ENCODE peak calls at places on chromosomes 2 and 18, in eight cellular contexts. J is prostate gland, T is HCT116, Z is fibroblast of pulmonary artery, U is esophagus muscularis mucosa, F is choroid plexus epithelial cell, B is spleen, W is kidney. G is an unnamed sample.

GRCh38 chr2:30178618-30179404 is 32.0 kb downstream of the YPEL5 start:
- DNase-seq in J (no peak), U (peak), W (peak), T (no peak), B (no peak), F (peak), Z (peak), G (no peak)

GRCh38 chr2:217820066-217820819 is 182.6 kb downstream of the TNS1 start:
- DNase-seq in T (no peak), Z (peak), J (no peak), B (no peak), W (peak), U (no peak), F (no peak), G (no peak)

GRCh38 chr2:173459363-173459762 is 104.7 kb downstream of the CDCA7 start:
- DNase-seq in J (no peak), F (no peak), U (no peak), T (no peak), Z (no peak), B (no peak), W (no peak), G (no peak)

GRCh38 chr2:212921711-212922110 is 229.7 kb downstream of the IKZF2 start:
- DNase-seq in U (no peak), W (no peak), J (no peak), F (no peak), Z (no peak), T (no peak), B (no peak), G (no peak)

GRCh38 chr2:10901160-10901559 is 10.6 kb upstream of the KCNF1 start:
- DNase-seq in B (no peak), F (no peak), T (peak), U (no peak), Z (peak), W (no peak), J (no peak), G (no peak)

GRCh38 chr2:232385660-232386489 is 7.3 kb downstream of the ALPP start:
- DNase-seq in F (peak), T (peak), Z (peak), B (no peak), J (peak), U (no peak), W (no peak), G (no peak)

GRCh38 chr2:189118386-189118785 is 61.2 kb downstream of the COL5A2 start:
- DNase-seq in U (no peak), J (no peak), W (no peak), F (no peak), Z (no peak), B (no peak), T (no peak), G (no peak)

GRCh38 chr2:54067851-54068375 is 47.5 kb upstream of the ACYP2 start:
- DNase-seq in B (no peak), Z (no peak), U (no peak), W (no peak), T (no peak), F (no peak), J (no peak), G (no peak)

GRCh38 chr2:229178117-229178516 is 93.0 kb downstream of the PID1 start:
- DNase-seq in F (no peak), T (no peak), B (no peak), J (no peak), U (no peak), W (no peak), Z (no peak), G (no peak)

GRCh38 chr18:49525981-49526380 is 35.9 kb upstream of the LIPG start:
- DNase-seq in F (no peak), J (no peak), T (no peak), U (peak), B (peak), W (no peak), Z (no peak), G (no peak)

GRCh38 chr18:44958450-44958849 is 277.8 kb downstream of the SETBP1 start:
- DNase-seq in J (no peak), Z (no peak), U (no peak), W (no peak), F (no peak), T (no peak), B (no peak), G (no peak)

GRCh38 chr2:101809656-101810055 is 112.1 kb downstream of the MAP4K4 start:
- DNase-seq in T (no peak), Z (no peak), W (no peak), J (no peak), B (no peak), F (peak), U (no peak), G (no peak)

GRCh38 chr2:24411488-24412146 is 51.3 kb upstream of the ITSN2 start:
- DNase-seq in W (no peak), B (no peak), Z (no peak), J (no peak), T (no peak), F (no peak), U (no peak), G (no peak)

GRCh38 chr2:232463701-232464533 is 8.0 kb downstream of the ALPI start:
- DNase-seq in Z (no peak), B (peak), T (no peak), J (no peak), W (no peak), F (no peak), U (no peak), G (no peak)

GRCh38 chr2:235605306-235605998 is 111.6 kb downstream of the AGAP1 start:
- DNase-seq in T (no peak), Z (peak), J (no peak), F (peak), U (peak), B (no peak), W (peak), G (no peak)

GRCh38 chr2:37569986-37570688 is 101.3 kb downstream of the CDC42EP3 start:
- DNase-seq in Z (peak), B (no peak), W (no peak), J (no peak), F (peak), T (no peak), U (no peak), G (no peak)

GRCh38 chr18:76823166-76823539 is 796 bp downstream of the ZNF236 start:
- DNase-seq in U (no peak), J (no peak), Z (no peak), W (peak), T (no peak), B (peak), F (no peak), G (no peak)

GRCh38 chr2:39492095-39492590 is 55.1 kb upstream of the MAP4K3 start:
- DNase-seq in W (no peak), U (no peak), T (no peak), J (no peak), B (no peak), F (peak), Z (peak), G (peak)

GRCh38 chr2:128444816-128445532 is 126.3 kb upstream of the HS6ST1 start:
- DNase-seq in W (no peak), J (no peak), Z (no peak), U (peak), T (no peak), B (no peak), F (peak), G (no peak)

GRCh38 chr2:233479616-233480489 is 86.7 kb downstream of the USP40 start:
- DNase-seq in J (no peak), U (no peak), Z (no peak), B (peak), W (no peak), F (no peak), T (no peak), G (no peak)

GRCh38 chr2:138901530-138901929 is 121.3 kb upstream of the NXPH2 start:
- DNase-seq in F (no peak), U (no peak), B (no peak), W (peak), J (no peak), T (no peak), Z (no peak), G (no peak)

GRCh38 chr2:18077724-18078123 is 199.3 kb downstream of the KCNS3 start:
- DNase-seq in F (peak), W (no peak), U (no peak), B (no peak), Z (peak), J (no peak), T (no peak), G (no peak)

GRCh38 chr2:205685314-205686230 is 3.3 kb downstream of the NRP2 start:
- DNase-seq in J (no peak), Z (peak), U (peak), T (no peak), B (no peak), W (peak), F (peak), G (no peak)

GRCh38 chr2:25772078-25772477 is 98.7 kb upstream of the DTNB start:
- DNase-seq in J (no peak), Z (no peak), W (no peak), F (no peak), T (no peak), B (no peak), U (no peak), G (no peak)

GRCh38 chr2:64404002-64404731 is 49.8 kb upstream of the LGALSL start:
- DNase-seq in T (no peak), J (peak), Z (peak), W (peak), B (peak), U (peak), F (peak), G (no peak)

GRCh38 chr2:44572196-44572900 is 210.6 kb downstream of the CAMKMT start:
- DNase-seq in J (no peak), W (no peak), T (no peak), F (peak), Z (no peak), U (no peak), B (no peak), G (peak)

GRCh38 chr18:58512161-58512581 is 116.7 kb downstream of the ALPK2 start:
- DNase-seq in F (no peak), T (no peak), Z (no peak), U (no peak), B (no peak), W (no peak), J (no peak), G (no peak)

GRCh38 chr2:130744287-130745117 is 10.8 kb upstream of the AMER3 start:
- DNase-seq in B (no peak), J (no peak), W (no peak), Z (no peak), F (no peak), T (no peak), U (no peak), G (no peak)

GRCh38 chr2:79512442-79513401 is at the start of gene CTNNA2:
- DNase-seq in F (peak), U (no peak), Z (peak), B (peak), W (peak), T (no peak), J (no peak), G (no peak)

GRCh38 chr18:25310045-25310444 is 41.9 kb downstream of the ZNF521 start:
- DNase-seq in F (peak), B (no peak), U (no peak), T (peak), J (no peak), Z (peak), W (no peak), G (peak)

GRCh38 chr2:233061007-233061590 is 957 bp downstream of the INPP5D start:
- DNase-seq in U (no peak), T (no peak), W (no peak), B (peak), Z (no peak), F (no peak), J (no peak), G (peak)

GRCh38 chr18:3451989-3452749 is 2.2 kb downstream of the TGIF1 start:
- DNase-seq in U (no peak), B (peak), F (peak), Z (peak), W (peak), T (no peak), J (peak), G (no peak)

GRCh38 chr2:237626813-237627451 is 455 bp upstream of the LRRFIP1 start:
- DNase-seq in J (no peak), T (no peak), B (peak), U (no peak), W (peak), Z (no peak), F (no peak), G (no peak)

GRCh38 chr2:108637304-108637669 is 82.0 kb upstream of the RANBP2 start:
- DNase-seq in F (peak), B (no peak), Z (peak), W (no peak), U (no peak), J (no peak), T (no peak), G (peak)

DNA sequence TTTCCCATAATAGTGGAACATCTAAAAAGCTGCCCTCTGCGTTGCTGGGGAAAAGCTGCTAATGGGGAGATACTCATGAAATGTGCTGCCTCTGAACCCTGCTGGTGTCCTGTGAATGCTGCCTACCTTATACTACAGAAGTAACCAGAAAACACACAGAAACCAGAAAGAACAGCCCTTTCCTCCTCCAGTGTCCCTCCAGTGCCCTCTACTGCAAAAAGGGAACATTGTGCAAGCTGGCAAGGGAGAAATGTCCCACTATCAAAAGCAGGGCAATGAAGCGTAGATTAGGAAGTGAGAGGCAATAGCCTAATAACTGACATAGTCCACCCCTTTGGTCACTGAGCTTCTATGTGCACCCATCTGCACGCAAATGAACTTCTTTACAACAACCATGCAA is 162.7 kb upstream of the ETAA1 start:
- DNase-seq in J (no peak), U (no peak), W (no peak), F (peak), T (no peak), B (no peak), Z (peak), G (no peak)
- TF ChIP-seq CTCF in J (peak), U (peak), W (peak), F (peak), T (peak), B (peak), Z (peak), G (no peak)

GRCh38 chr2:5981241-5982055 is 289.3 kb downstream of the SOX11 start:
- DNase-seq in B (no peak), W (peak), T (no peak), U (peak), Z (no peak), F (peak), J (no peak), G (no peak)

GRCh38 chr2:5978352-5978751 is 286.2 kb downstream of the SOX11 start:
- DNase-seq in T (no peak), Z (no peak), U (peak), J (no peak), W (no peak), B (no peak), F (no peak), G (no peak)

GRCh38 chr2:5982911-5983310 is 290.7 kb downstream of the SOX11 start:
- DNase-seq in U (peak), F (no peak), T (no peak), J (no peak), B (no peak), Z (no peak), W (no peak), G (no peak)

GRCh38 chr2:5982217-5982910 is 290.2 kb downstream of the SOX11 start:
- DNase-seq in B (no peak), Z (no peak), W (no peak), U (peak), J (no peak), T (no peak), F (no peak), G (no peak)

GRCh38 chr2:5980351-5981054 is 288.3 kb downstream of the SOX11 start:
- DNase-seq in W (peak), T (no peak), Z (no peak), F (no peak), B (no peak), J (no peak), U (peak), G (no peak)
- H3K4me3 ChIP-seq in W (no peak), T (no peak), Z (no peak), F (no peak), B (no peak), J (no peak), U (no peak), G (no peak)

GRCh38 chr18:50573679-50574078 is 13.8 kb downstream of the MAPK4 start:
- DNase-seq in F (peak), W (no peak), T (no peak), B (no peak), U (no peak), J (no peak), Z (no peak), G (no peak)
- TF ChIP-seq CTCF in F (peak), W (no peak), T (peak), B (no peak), U (no peak), J (no peak), Z (peak), G (peak)

GRCh38 chr2:204051999-204052558 is 115.5 kb downstream of the ICOS start:
- DNase-seq in W (no peak), F (no peak), J (no peak), B (no peak), Z (no peak), U (no peak), T (no peak), G (no peak)

GRCh38 chr2:204046145-204046544 is 109.6 kb downstream of the ICOS start:
- DNase-seq in W (no peak), B (no peak), Z (no peak), T (no peak), F (no peak), J (no peak), U (no peak), G (peak)

GRCh38 chr2:204051476-204051875 is 114.9 kb downstream of the ICOS start:
- DNase-seq in Z (no peak), J (no peak), T (peak), U (no peak), F (peak), W (no peak), B (no peak), G (no peak)

GRCh38 chr2:204050681-204051080 is 114.1 kb downstream of the ICOS start:
- DNase-seq in T (no peak), U (no peak), B (no peak), J (peak), F (no peak), W (no peak), Z (no peak), G (no peak)

GRCh38 chr2:204049635-204050034 is 113.1 kb downstream of the ICOS start:
- DNase-seq in U (no peak), W (no peak), J (no peak), Z (no peak), F (no peak), T (no peak), B (no peak), G (peak)
- H3K4me3 ChIP-seq in U (no peak), W (no peak), J (no peak), Z (no peak), F (no peak), T (no peak), B (no peak), G (no peak)

DNA sequence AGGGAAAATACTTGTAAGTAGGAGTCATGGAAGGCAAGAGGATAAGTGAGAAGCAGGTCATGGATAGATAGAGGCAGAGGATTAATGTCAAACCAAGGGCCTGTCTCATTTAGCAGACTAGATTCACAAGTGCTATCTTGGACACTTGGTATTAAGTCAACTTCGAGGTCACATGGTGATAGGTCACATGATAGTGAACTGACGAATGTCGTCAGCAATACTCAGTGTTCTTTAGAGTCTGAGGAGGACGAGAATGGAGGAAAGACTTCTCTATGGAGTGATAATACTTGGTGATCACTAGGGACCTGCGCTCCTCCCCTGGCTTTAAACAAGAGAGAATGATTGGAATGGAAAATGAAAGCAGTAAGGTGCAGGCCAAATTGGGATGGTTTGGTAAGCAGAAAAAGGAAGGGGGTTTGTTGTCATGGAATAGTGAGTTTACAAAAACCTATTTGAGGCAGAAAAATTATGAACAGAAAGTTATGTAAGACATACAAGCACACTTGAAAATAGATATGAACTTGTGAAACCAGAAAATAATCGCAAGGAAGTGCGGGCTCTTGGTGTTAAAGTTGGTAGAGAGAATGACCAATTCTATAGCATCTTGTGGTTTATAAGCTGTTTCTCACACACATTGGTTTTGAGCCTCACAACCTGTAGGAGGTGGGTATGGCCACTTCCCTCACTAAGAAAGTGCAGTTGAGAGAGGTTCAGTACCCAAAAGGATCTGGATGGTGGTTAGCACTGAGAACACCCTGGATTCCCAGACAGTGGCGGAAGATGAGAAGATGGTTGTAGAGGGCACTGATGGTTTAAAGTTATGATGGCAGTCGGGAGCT is 141.5 kb downstream of the WDSUB1 start:
- DNase-seq in Z (no peak), W (no peak), U (no peak), J (no peak), B (no peak), F (no peak), T (no peak), G (peak)
- TF ChIP-seq CTCF in Z (no peak), W (no peak), U (no peak), J (no peak), B (no peak), F (no peak), T (no peak), G (no peak)

DNA sequence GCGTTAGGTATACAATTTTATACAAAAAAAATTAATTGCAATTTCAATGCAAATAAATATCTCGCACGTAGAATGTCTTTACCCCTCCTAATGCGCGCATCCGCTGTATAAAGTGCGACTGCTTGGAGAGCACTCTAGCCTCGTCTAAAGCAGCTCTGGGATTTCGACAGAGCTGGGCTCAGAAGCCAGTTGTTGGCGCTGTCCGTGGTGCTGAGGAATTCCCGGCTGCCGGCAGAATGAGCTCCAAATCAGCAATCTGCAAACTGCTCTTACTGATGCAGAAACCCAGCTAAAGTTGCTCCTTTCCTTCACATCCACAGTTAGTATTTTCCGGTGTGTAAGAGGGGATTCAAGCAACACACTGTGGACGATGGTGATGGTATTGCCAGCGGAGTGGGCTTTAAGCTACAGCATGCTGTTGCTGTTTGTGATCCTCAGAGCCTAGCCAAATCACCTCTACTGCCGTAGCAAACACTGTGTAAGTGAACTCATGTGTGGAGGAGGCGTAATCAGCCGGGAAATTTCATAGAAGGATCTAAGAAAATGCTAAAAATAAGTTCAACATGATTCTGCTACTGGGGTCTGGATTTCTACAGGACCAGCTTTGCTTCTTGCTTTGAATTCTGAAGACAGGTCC is at the start of gene VWC2L:
- DNase-seq in F (peak), U (no peak), W (peak), B (no peak), T (peak), Z (peak), J (peak), G (peak)
- H3K4me3 ChIP-seq in F (no peak), U (no peak), W (no peak), B (no peak), T (no peak), Z (no peak), J (no peak), G (no peak)

GRCh38 chr2:241237047-241237446 is 48.6 kb downstream of the ANO7 start:
- DNase-seq in Z (no peak), F (no peak), T (no peak), W (peak), U (no peak), J (no peak), B (no peak), G (no peak)
- TF ChIP-seq CTCF in Z (no peak), F (no peak), T (no peak), W (no peak), U (no peak), J (no peak), B (no peak), G (no peak)